ENCODE peak calls at places on chromosomes 4 and X, in eight cellular contexts. V is BJ, X is upper lobe of right lung, W is colonic mucosa, N is brain microvascular endothelial cell, F is IMR-90, R is left lung, Y is GM23248. J is an unnamed sample. For H3K36me3, the result is how much of the 10 kb centered on the place peaks cover.

GRCh38 chrX:131595120-131595519 is 51.2 kb downstream of the OR13H1 start:
- DNase-seq in X (no peak), V (no peak), N (no peak), F (no peak), R (no peak), W (no peak), Y (no peak), J (no peak)

GRCh38 chr4:123701046-123701445 is 304.5 kb downstream of the SPRY1 start:
- DNase-seq in F (peak), X (no peak), N (no peak), Y (peak), V (no peak), R (no peak), W (no peak), J (no peak)

GRCh38 chr4:60133414-60133813 is 1066.7 kb upstream of the ADGRL3 start:
- DNase-seq in X (no peak), N (peak), Y (no peak), F (peak), V (no peak), W (no peak), R (no peak), J (no peak)

GRCh38 chr4:117068120-117068519 is 17.3 kb downstream of the TRAM1L1 start:
- DNase-seq in R (no peak), V (no peak), X (no peak), W (no peak), Y (no peak), N (no peak), F (no peak), J (no peak)

GRCh38 chrX:66872771-66873170 is 233.9 kb upstream of the EDA2R start:
- DNase-seq in F (no peak), Y (no peak), W (no peak), R (no peak), V (no peak), N (no peak), X (no peak), J (no peak)

GRCh38 chr4:75142377-75142776 is 209.5 kb downstream of the PARM1 start:
- DNase-seq in V (no peak), F (peak), X (no peak), W (no peak), N (peak), Y (peak), R (no peak), J (no peak)

GRCh38 chr4:152255437-152255836 is 280.5 kb downstream of the FBXW7 start:
- DNase-seq in Y (peak), F (peak), W (no peak), V (no peak), N (peak), R (no peak), X (no peak), J (no peak)

GRCh38 chr4:7909966-7910720 is 29.5 kb downstream of the AFAP1 start:
- DNase-seq in V (no peak), N (no peak), W (no peak), F (peak), R (no peak), Y (peak), X (no peak), J (no peak)

GRCh38 chrX:357035-357692 is 29.5 kb downstream of the PPP2R3B start:
- DNase-seq in W (no peak), N (no peak), F (no peak), X (peak), Y (no peak), V (no peak), R (no peak), J (no peak)

GRCh38 chr4:145773581-145774234 is 93.8 kb downstream of the C4orf51 start:
- DNase-seq in W (no peak), F (no peak), X (no peak), V (no peak), R (no peak), N (no peak), Y (no peak), J (no peak)

GRCh38 chr4:186624951-186625350 is 69.6 kb upstream of the MTNR1A start:
- DNase-seq in Y (peak), F (peak), R (no peak), N (peak), W (no peak), V (peak), X (no peak), J (no peak)
- H3K36me3 ChIP-seq in Y (under half), F (half or more), R (under half), N (under half), W (under half), V (under half), X (under half), J (under half)

DNA sequence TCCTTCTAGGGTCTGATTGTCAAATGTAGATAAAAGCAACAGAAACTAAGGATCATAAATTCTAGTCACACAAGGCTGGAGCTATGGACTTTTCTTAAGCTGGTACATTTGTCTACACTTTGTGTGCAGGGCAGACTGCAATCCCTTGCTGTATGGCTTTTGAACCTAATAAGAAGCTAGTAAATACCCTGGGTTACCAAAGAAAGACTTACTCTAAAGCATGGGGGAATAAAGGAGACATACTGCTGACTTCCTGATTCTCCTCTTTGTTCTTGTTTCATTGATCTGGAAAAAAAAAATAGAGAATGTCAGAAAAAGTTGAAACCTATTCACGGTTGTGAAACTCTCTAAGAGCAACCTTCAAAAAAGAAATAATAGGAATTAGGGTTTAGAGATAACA is 216.6 kb upstream of the TLL1 start:
- DNase-seq in N (no peak), Y (no peak), W (no peak), F (no peak), V (no peak), R (no peak), X (no peak), J (no peak)
- H3K36me3 ChIP-seq in N (under half), Y (under half), W (under half), F (under half), V (under half), R (under half), X (under half), J (under half)

GRCh38 chr4:1975880-1976279 is 32.9 kb downstream of the NELFA start:
- DNase-seq in W (no peak), V (no peak), R (no peak), F (no peak), N (no peak), Y (no peak), X (peak), J (peak)
- H3K36me3 ChIP-seq in W (under half), V (under half), R (under half), F (half or more), N (under half), Y (under half), X (under half), J (half or more)

GRCh38 chr4:168880087-168880675 is 129.9 kb downstream of the CBR4 start:
- DNase-seq in V (no peak), R (no peak), Y (peak), X (no peak), F (peak), W (no peak), N (no peak), J (no peak)

GRCh38 chr4:168877779-168878491 is 132.1 kb downstream of the CBR4 start:
- DNase-seq in Y (peak), V (no peak), N (no peak), X (peak), R (peak), W (peak), F (no peak), J (peak)

GRCh38 chr4:168880811-168881595 is 129.1 kb downstream of the CBR4 start:
- DNase-seq in W (no peak), X (no peak), V (no peak), Y (no peak), F (no peak), N (no peak), R (no peak), J (no peak)

GRCh38 chr4:168877407-168877778 is 132.7 kb downstream of the CBR4 start:
- DNase-seq in Y (no peak), R (no peak), X (no peak), W (no peak), N (no peak), F (no peak), V (no peak), J (no peak)

DNA sequence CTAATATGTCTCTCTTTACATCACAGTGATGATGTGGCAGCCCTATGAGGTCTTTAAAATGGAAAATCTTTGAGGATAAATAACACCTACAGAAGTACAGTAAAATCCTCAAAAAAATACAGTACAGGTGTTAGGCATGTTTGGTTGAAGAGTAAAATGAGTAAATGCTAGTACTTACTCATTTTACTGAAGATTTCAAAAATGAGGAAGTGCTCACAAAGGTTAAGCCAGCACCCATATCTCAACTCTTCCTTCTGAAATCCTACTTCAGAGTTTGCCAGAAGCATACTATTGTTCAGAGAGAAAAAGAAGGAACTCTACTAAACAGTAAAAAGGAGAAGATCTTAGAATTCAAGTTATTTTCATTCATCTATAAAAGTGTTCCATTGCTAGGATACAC is 130.9 kb downstream of the CBR4 start:
- DNase-seq in X (no peak), N (no peak), F (no peak), V (no peak), R (no peak), W (no peak), Y (no peak), J (no peak)
- H3K36me3 ChIP-seq in X (under half), N (under half), F (under half), V (under half), R (under half), W (under half), Y (under half), J (under half)

GRCh38 chr4:3212391-3213100 is 36.4 kb upstream of the MSANTD1 start:
- DNase-seq in Y (no peak), N (no peak), F (no peak), V (no peak), X (no peak), R (peak), W (no peak), J (peak)

GRCh38 chr4:3213101-3213416 is 35.9 kb upstream of the MSANTD1 start:
- DNase-seq in W (no peak), V (no peak), R (no peak), N (no peak), Y (no peak), X (no peak), F (no peak), J (no peak)

GRCh38 chr4:3210467-3210866 is 38.5 kb upstream of the MSANTD1 start:
- DNase-seq in N (no peak), V (no peak), W (no peak), Y (no peak), X (no peak), R (peak), F (no peak), J (peak)

GRCh38 chr4:3213661-3214250 is 35.2 kb upstream of the MSANTD1 start:
- DNase-seq in W (no peak), R (peak), F (no peak), X (peak), N (no peak), V (no peak), Y (no peak), J (no peak)

DNA sequence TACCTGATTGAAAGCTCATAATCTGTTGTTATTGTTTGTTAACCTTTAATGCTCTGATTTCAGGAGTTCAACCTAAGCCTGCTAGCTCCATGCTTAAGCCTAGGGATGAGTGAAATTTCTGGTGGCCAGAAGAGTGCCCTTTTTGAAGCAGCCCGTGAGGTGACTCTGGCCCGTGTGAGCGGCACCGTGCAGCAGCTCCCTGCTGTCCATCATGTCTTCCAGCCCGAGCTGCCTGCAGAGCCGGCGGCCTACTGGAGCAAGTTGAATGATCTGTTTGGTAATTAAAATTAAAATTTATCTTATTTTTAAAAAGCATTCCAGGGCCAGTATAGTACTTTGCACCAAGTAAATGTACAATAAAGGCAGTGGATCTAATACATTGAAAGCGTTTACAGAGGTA is 37.1 kb upstream of the MSANTD1 start:
- DNase-seq in V (no peak), Y (no peak), F (no peak), N (no peak), R (peak), X (no peak), W (no peak), J (no peak)
- H3K36me3 ChIP-seq in V (under half), Y (under half), F (half or more), N (half or more), R (under half), X (half or more), W (under half), J (half or more)

DNA sequence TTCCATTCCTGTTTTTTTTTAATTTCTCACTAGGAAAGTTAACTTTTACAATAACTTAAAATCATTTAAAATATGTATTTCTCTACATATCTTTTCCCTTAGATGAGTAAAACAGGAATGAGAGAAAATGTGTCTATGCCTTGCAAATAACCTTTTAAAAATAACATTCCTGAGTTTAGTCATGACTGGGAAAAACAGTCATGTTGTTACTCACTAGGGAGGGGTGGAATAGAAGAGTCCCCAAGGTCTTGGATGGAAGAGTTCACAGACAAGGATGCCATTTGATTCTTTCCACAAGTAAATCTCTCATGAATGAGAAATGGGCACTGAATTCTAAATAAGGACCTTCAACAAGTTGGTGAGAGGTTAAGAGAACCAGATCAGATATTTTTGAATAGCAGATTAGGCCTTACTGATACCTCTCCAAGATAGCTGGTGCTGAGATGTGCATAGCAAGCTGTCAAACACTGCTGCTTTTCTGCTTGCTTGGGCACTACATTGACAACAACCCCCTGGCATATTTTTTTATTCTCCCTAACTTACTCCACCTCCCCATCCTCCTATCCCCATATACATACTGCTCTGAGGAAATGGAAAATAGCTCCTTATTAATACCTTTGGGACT is 25.1 kb downstream of the UGDH start:
- DNase-seq in F (peak), X (no peak), N (peak), W (no peak), Y (peak), R (no peak), V (peak), J (no peak)
- H3K36me3 ChIP-seq in F (under half), X (half or more), N (half or more), W (under half), Y (half or more), R (under half), V (under half), J (half or more)

DNA sequence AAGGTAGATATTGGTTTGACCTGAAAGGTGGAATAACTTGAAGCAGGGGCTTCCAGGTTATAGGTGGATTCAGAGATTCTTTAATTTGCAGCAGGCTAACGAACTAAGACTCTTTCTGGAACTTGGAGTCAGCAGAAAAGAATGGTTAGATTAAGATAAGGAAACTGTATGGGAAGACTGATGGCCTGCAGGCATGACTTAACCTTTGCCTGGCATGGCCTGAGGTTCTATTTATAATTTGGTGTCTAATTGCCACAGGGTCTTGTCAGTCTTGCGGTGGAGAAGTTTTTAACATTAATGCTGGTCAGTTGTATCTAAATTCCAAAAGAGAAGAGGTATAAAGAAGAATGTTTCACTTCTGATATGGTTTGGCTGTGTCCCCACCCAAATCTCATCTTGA is 110.3 kb upstream of the VCX3A start:
- DNase-seq in V (no peak), R (no peak), F (no peak), W (no peak), Y (no peak), X (no peak), N (no peak), J (no peak)
- H3K36me3 ChIP-seq in V (under half), R (under half), F (under half), W (under half), Y (under half), X (under half), N (under half), J (under half)

GRCh38 chrX:13734278-13735172 is at the start of the genes OFD1 and TRAPPC2:
- DNase-seq in X (peak), R (peak), V (peak), F (peak), N (peak), W (peak), Y (peak), J (peak)
- H3K36me3 ChIP-seq in X (under half), R (under half), V (under half), F (under half), N (under half), W (under half), Y (under half), J (under half)

DNA sequence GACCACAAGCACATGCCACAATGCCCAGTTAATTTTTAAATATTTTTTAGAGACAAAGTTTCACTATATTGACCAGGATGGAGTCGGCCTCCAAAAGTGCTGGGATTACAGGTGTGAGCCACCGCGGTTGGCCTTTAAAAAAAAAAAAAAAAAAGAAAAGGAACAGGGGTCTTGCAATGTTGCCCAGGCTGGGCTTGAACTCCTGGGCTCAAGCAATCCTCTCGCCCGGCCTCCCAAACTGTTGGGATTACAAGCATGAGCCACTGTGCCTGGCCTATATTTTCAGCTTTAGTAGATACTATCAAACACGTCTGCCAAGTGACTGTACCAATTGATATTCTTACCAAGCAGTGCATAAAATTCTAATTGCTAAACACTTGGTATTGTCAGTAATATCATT is 8.8 kb downstream of the UGDH start:
- DNase-seq in N (no peak), Y (no peak), R (no peak), W (no peak), F (no peak), X (no peak), V (no peak), J (no peak)
- H3K36me3 ChIP-seq in N (half or more), Y (half or more), R (under half), W (under half), F (under half), X (under half), V (under half), J (under half)